ENCODE peak calls at places on chromosomes 13 and 19, in six cellular contexts. Z is stimulated activated CD4-positive, alpha-beta T cell treated with anti-CD3 and anti-CD28 coated beads, Interleukin-4, amount 100 ng/mL, for 4 hours; C is PC-3; J is iPS-NIHi11; P is T-helper 9 cell; E is endothelial cell. T is an unnamed sample.

GRCh38 chr19:7969560-7969949 is 26.1 kb upstream of the TIMM44 start:
- DNase-seq in Z (no peak), E (no peak), C (no peak), J (peak; percentile 78), P (no peak), T (no peak)

GRCh38 chr19:21688464-21688863 is 78.9 kb downstream of the ZNF100 start:
- DNase-seq in C (no peak), Z (no peak), E (no peak), J (no peak), P (no peak), T (no peak)

GRCh38 chr13:21243045-21243842 is 66.8 kb downstream of the MRPL57 start:
- DNase-seq in P (no peak), C (no peak), Z (no peak), J (no peak), E (no peak), T (no peak)

GRCh38 chr19:11722414-11722813 is 16.3 kb downstream of the ZNF823 start:
- DNase-seq in J (no peak), C (no peak), Z (no peak), E (no peak), P (no peak), T (no peak)

GRCh38 chr19:50500753-50501151 is 10.2 kb downstream of the JOSD2 start:
- DNase-seq in Z (no peak), P (no peak), E (no peak), C (no peak), J (no peak), T (no peak)

GRCh38 chr19:17641181-17641580 is 47.0 kb downstream of the UNC13A start:
- DNase-seq in Z (no peak), C (no peak), E (no peak), J (no peak), P (no peak), T (no peak)

GRCh38 chr19:47729468-47729798 is 15.9 kb upstream of the NOP53 start:
- DNase-seq in C (peak; percentile 89), J (peak; percentile 56), E (peak; percentile 36), Z (peak; percentile 28), P (no peak), T (no peak)

GRCh38 chr19:18328340-18329034 is 5.6 kb upstream of the LSM4 start:
- DNase-seq in Z (peak; percentile 86), C (peak; percentile 97), E (peak; percentile 82), J (peak; percentile 96), P (peak; percentile 72), T (peak; percentile 69)

GRCh38 chr13:30898721-30899188 is 7.3 kb upstream of the MEDAG start:
- DNase-seq in C (peak; percentile 32), Z (no peak), P (no peak), J (no peak), E (peak; percentile 23), T (no peak)

GRCh38 chr19:46000497-46001246 is 5.4 kb downstream of the CCDC61 start:
- DNase-seq in Z (peak; percentile 83), E (peak; percentile 44), C (no peak), P (peak; percentile 73), J (peak; percentile 91), T (peak; percentile 72)

GRCh38 chr13:28423010-28423409 is 71.9 kb downstream of the FLT1 start:
- DNase-seq in J (no peak), P (no peak), Z (no peak), E (no peak), C (no peak), T (peak; percentile 71)

GRCh38 chr19:11373885-11374448 is 499 bp upstream of the SWSAP1 start:
- DNase-seq in J (no peak), Z (no peak), C (no peak), P (no peak), E (no peak), T (no peak)

GRCh38 chr13:88926890-88927502 is 1255.8 kb downstream of the SLITRK5 start:
- DNase-seq in E (no peak), C (no peak), Z (no peak), P (no peak), J (no peak), T (no peak)

T was measured in GM06990.